ENCODE peak calls at places on chromosomes 1 and 21, in four cellular contexts. G is SK-N-SH, P is HepG2, Y is GM12878. T is an unnamed sample.

GRCh38 chr1:22625262-22625925 is 11.0 kb upstream of the C1QA start:
- DNase-seq in G (no peak), P (no peak), Y (no peak), T (no peak)

GRCh38 chr1:28322209-28322608 is 6.6 kb upstream of the MED18 start:
- DNase-seq in G (no peak), P (no peak), Y (peak), T (peak)

GRCh38 chr21:37675202-37675801 is 241.0 kb downstream of the KCNJ6 start:
- DNase-seq in G (peak), P (no peak), Y (no peak), T (peak)

GRCh38 chr1:4700801-4701200 is 46.4 kb downstream of the AJAP1 start:
- DNase-seq in G (no peak), P (no peak), Y (no peak), T (no peak)

GRCh38 chr1:30727796-30728195 is 4.4 kb upstream of the MATN1 start:
- DNase-seq in G (no peak), P (no peak), Y (no peak), T (no peak)

GRCh38 chr1:163172596-163172995 is 30.1 kb downstream of the RGS5 start:
- DNase-seq in G (no peak), P (no peak), Y (no peak), T (no peak)

GRCh38 chr1:62327360-62328051 is 8.3 kb upstream of the KANK4 start:
- DNase-seq in G (peak), P (no peak), Y (no peak), T (no peak)

GRCh38 chr21:37348664-37349063 is 17.9 kb upstream of the DYRK1A start:
- DNase-seq in G (no peak), P (no peak), Y (no peak), T (peak)

GRCh38 chr1:197145451-197146029 is 929 bp downstream of the ASPM start:
- DNase-seq in G (no peak), P (no peak), Y (no peak), T (no peak)

GRCh38 chr1:51736702-51737101 is 119.8 kb downstream of the OSBPL9 start:
- DNase-seq in G (no peak), P (no peak), Y (no peak), T (no peak)

GRCh38 chr1:231357831-231358354 is 19.8 kb downstream of the SPRTN start:
- DNase-seq in G (peak), P (peak), Y (peak), T (peak)

GRCh38 chr1:70361727-70362413 is 7.3 kb upstream of the ANKRD13C start:
- DNase-seq in G (no peak), P (no peak), Y (no peak), T (peak)

GRCh38 chr1:242530761-242531160 is 6.3 kb upstream of the PLD5 start:
- DNase-seq in G (no peak), P (no peak), Y (no peak), T (peak)

GRCh38 chr1:161190962-161191521 is 7.8 kb downstream of the ADAMTS4 start:
- DNase-seq in G (no peak), P (no peak), Y (no peak), T (no peak)

GRCh38 chr1:42983675-42984074 is 25.0 kb upstream of the SLC2A1 start:
- DNase-seq in G (peak), P (no peak), Y (no peak), T (no peak)

GRCh38 chr1:25167269-25168192 is 64.8 kb downstream of the SYF2 start:
- DNase-seq in G (no peak), P (peak), Y (no peak), T (peak)

GRCh38 chr1:239700667-239701066 is 314.3 kb downstream of the CHRM3 start:
- DNase-seq in G (no peak), P (no peak), Y (no peak), T (no peak)

GRCh38 chr21:39087238-39087975 is 95.8 kb downstream of the PSMG1 start:
- DNase-seq in G (no peak), P (no peak), Y (no peak), T (no peak)

GRCh38 chr1:221431068-221431651 is 310.7 kb downstream of the DUSP10 start:
- DNase-seq in G (no peak), P (no peak), Y (no peak), T (no peak)

GRCh38 chr1:96374076-96374762 is 347.4 kb upstream of the PTBP2 start:
- DNase-seq in G (no peak), P (no peak), Y (no peak), T (no peak)

GRCh38 chr1:21596179-21596578 is 73.0 kb downstream of the RAP1GAP start:
- DNase-seq in G (peak), P (no peak), Y (no peak), T (no peak)

GRCh38 chr21:33801424-33802405 is 113.9 kb downstream of the ATP5PO start:
- DNase-seq in G (no peak), P (peak), Y (no peak), T (peak)

GRCh38 chr1:13964768-13965167 is 264.8 kb downstream of the PRDM2 start:
- DNase-seq in G (no peak), P (no peak), Y (no peak), T (no peak)

GRCh38 chr1:13956386-13956785 is 256.4 kb downstream of the PRDM2 start:
- DNase-seq in G (no peak), P (no peak), Y (no peak), T (no peak)

GRCh38 chr1:13965770-13966398 is 265.9 kb downstream of the PRDM2 start:
- DNase-seq in G (peak), P (peak), Y (no peak), T (peak)

DNA sequence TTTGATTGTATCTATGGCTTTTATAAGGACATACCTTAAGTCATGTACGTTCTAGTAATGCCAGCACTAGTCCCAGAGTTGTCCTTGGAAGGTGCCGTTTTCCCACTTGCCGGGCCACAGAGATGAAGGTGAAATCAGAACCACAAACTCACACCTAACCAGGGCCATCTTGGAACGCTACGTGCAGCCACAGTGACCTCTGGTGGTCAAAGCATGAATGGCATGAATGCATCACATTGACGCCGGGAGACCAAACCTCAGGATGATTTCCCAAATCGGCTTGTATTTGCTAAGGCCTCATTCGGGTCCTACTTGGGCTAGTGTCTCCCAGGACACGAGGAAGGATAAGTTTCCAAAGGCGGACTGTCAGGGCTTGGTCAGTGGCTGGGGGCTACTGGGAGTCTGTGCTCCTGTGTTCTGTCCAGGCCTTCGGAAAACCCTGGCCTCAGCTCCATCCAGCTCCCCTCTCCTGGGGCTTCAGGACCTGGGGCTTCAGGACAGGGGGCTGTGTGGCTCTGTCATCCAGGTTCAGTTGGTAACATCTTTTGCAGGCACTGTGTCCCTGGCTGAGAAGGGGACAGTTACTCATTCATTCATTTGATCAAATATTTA is 260.5 kb downstream of the PRDM2 start:
- DNase-seq in G (peak), P (peak), Y (peak), T (peak)
- TF ChIP-seq RAD21 in G (peak), P (peak), Y (peak), T (peak)

DNA sequence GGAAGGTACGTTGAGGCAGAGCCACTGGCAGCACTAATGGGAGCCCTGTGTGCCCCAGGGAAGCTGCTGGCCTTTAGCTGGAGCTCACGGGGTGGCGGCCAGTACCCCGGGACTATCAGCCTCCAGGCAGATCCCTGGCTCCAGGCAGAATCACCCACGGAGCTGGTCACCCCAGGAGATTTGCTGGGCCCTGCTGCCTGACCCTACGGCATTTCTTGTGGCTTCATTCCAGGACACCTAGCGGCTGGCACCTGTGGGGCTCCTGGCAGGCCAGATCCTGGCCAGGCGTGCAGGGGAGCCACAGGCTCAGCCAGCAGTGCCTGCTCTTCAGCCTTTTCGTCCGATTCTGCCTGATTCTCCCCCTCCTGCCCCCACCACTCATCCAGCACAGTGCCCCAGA is 7.1 kb downstream of the PADI1 start:
- DNase-seq in G (no peak), P (no peak), Y (no peak), T (no peak)
- TF ChIP-seq PBX3 in G (no peak), P (no peak), Y (no peak), T (no peak)

DNA sequence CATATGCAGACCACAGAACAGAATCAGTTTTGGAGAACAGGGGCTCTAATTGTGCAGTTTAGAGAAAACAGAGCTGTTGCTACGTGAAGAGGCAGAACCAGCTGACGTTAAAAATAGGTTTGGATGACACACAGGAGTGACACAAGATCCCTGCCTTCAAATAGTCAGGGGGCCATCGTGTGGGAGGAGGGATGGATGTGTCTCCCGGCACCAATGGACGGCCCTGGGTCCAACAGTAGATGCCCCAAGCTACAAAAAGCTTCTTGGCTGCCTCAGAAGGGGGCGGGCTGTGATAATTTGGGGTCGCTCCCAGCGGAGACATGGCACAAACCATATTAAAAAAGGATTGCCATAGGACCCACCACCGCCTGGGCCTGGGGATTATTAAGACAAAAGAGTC is 87.9 kb downstream of the MRPL37 start:
- DNase-seq in G (no peak), P (no peak), Y (no peak), T (no peak)
- TF ChIP-seq RAD21 in G (no peak), P (no peak), Y (no peak), T (no peak)

GRCh38 chr1:58783090-58783992 is 506 bp downstream of the JUN start:
- DNase-seq in G (peak), P (no peak), Y (no peak), T (no peak)
- TF ChIP-seq PBX3 in G (no peak), P (no peak), Y (no peak), T (no peak)

GRCh38 chr1:38962560-38962959 is 20.9 kb upstream of the RHBDL2 start:
- DNase-seq in G (no peak), P (peak), Y (no peak), T (no peak)
- TF ChIP-seq RAD21 in G (no peak), P (no peak), Y (no peak), T (no peak)

DNA sequence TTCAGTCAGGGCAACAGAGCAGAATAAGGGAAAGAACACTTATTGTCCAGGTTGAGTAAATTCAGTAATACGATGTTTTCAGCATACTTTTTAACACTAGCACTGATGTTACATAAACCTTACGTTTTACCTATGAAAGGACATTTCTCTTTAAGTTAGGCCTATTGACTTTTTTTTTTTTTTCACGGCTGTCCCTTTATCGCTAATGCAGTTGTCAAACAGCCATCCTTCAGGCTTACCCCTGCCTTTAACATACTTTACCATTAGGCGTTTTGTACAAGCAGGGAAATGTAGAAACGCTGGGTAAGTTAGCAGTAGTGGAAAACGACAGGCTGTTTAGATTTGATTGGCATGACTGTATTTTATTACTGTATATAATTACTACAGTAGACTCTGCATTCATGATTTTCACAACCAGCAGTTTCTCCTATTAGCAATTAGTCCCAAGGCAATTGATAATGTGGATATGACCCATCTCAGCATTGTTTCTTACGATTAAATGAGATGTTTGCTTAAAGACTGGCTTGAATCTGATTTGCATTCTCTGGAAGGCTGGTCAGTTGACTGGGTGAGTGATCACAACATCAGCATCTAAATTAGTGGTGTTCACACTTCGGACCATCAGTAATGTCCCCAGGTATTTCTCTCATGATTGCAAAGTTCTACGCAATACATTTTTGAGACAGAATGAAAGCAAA is 109.9 kb upstream of the LBR start:
- DNase-seq in G (no peak), P (no peak), Y (no peak), T (no peak)
- TF ChIP-seq PBX3 in G (no peak), P (no peak), Y (no peak), T (no peak)

GRCh38 chr1:15414450-15414823 is 4.7 kb downstream of the EFHD2 start:
- DNase-seq in G (no peak), P (no peak), Y (no peak), T (no peak)

GRCh38 chr1:15411593-15412487 is 2.2 kb downstream of the EFHD2 start:
- DNase-seq in G (no peak), P (no peak), Y (no peak), T (no peak)

GRCh38 chr1:15412843-15413242 is 3.2 kb downstream of the EFHD2 start:
- DNase-seq in G (no peak), P (no peak), Y (no peak), T (no peak)

GRCh38 chr1:15412488-15412800 is 2.8 kb downstream of the EFHD2 start:
- DNase-seq in G (no peak), P (no peak), Y (no peak), T (no peak)

DNA sequence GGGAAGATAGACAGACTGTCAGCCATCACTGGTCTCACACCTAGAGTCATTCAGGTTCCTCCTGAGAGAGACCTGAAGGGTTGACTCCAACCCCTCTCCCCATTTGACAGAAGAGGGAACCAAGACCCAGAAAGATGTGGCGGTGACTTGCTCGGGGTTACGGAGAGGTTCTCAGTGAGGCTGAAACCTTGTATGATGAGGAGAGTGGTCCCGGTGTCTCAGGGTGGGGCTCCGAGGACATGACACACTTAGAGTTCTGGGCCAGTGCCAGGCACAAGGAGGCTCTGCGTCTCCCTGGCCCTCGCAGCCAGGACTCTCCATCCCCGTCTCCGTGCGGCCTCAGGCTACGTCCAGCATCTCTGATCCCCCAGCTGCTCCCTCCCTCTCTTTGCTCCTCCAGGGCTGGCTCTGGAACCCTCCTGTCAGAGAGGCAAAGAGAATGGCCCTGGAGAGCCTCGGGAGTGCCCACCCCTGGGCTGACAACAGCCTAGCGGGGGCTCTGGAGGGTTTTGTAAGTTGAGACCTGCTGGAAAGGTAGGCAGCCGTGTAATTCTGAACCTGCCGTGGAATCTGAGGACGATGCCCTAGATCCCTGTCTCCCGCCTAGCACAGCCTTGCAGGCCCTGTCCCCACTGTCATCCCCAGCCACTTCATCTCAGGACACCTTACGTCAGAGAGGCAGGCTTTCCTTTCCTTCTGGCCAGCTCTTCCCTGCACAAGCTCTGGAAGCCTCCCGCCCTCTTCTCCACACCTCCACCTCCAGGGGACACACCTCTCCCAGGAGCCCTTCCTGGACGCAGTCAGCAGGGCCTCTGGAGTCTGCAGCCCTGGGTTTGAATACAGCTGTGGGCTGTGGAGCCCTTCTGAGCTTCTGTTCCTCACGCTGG is 4.1 kb downstream of the EFHD2 start:
- DNase-seq in G (no peak), P (no peak), Y (no peak), T (no peak)
- TF ChIP-seq RAD21 in G (no peak), P (no peak), Y (no peak), T (no peak)

GRCh38 chr1:176271572-176271971 is 64.5 kb upstream of the COP1 start:
- DNase-seq in G (no peak), P (no peak), Y (no peak), T (no peak)
- TF ChIP-seq PBX3 in G (no peak), P (no peak), Y (no peak), T (no peak)

GRCh38 chr1:89966666-89967065 is 28.2 kb upstream of the ZNF326 start:
- DNase-seq in G (no peak), P (no peak), Y (no peak), T (no peak)
- TF ChIP-seq RAD21 in G (no peak), P (no peak), Y (no peak), T (no peak)